ENCODE peak calls at places on chromosomes 3 and 15, in eight cellular contexts. H is nucleus accumbens; S is retinal pigment epithelial cell; X is stimulated activated CD4-positive, alpha-beta T cell treated with anti-CD3 and anti-CD28 coated beads, Interleukin-1b, Interleukin-23, amount 100 ng/mL, for 48 hours; J is kidney tubule cell; F is NCI-H2081; R is iris pigment epithelial cell; E is NCI-H1092. P is an unnamed sample.

GRCh38 chr3:132265008-132265407 is 52.2 kb upstream of the ACP3 start:
- DNase-seq in H (no peak), X (no peak), R (no peak), E (no peak), F (no peak), S (no peak), J (peak; percentile 47), P (no peak)

GRCh38 chr15:71705151-71705550 is 105.2 kb upstream of the NR2E3 start:
- DNase-seq in H (no peak), R (peak; percentile 50), E (no peak), J (peak; percentile 58), S (no peak), X (no peak), F (no peak), P (no peak)

GRCh38 chr15:72835289-72835890 is 51.8 kb upstream of the ADPGK start:
- DNase-seq in S (no peak), E (no peak), X (no peak), R (peak; percentile 17), J (no peak), H (no peak), F (no peak), P (peak; percentile 8)

GRCh38 chr15:26841941-26842340 is 24.9 kb upstream of the GABRA5 start:
- DNase-seq in J (no peak), X (no peak), H (no peak), S (no peak), F (no peak), E (no peak), R (no peak), P (no peak)

GRCh38 chr3:17605032-17605431 is 137.4 kb downstream of the TBC1D5 start:
- DNase-seq in R (peak; percentile 88), H (no peak), F (no peak), S (peak; percentile 61), X (no peak), E (no peak), J (peak; percentile 84), P (no peak)

GRCh38 chr3:142849148-142849547 is 39.7 kb downstream of the PCOLCE2 start:
- DNase-seq in R (no peak), J (peak; percentile 32), F (no peak), S (no peak), E (no peak), X (no peak), H (no peak), P (no peak)

GRCh38 chr3:149339931-149340309 is 6.5 kb upstream of the TM4SF18 start:
- DNase-seq in E (peak; percentile 51), R (peak; percentile 97), F (peak; percentile 90), H (no peak), S (peak; percentile 97), J (peak; percentile 100), X (no peak), P (no peak)

GRCh38 chr15:43881944-43882343 is 55.1 kb downstream of the WDR76 start:
- DNase-seq in J (no peak), E (no peak), H (no peak), F (no peak), S (no peak), R (peak; percentile 6), X (no peak), P (no peak)

GRCh38 chr3:155232605-155233004 is 60.9 kb downstream of the STRIT1 start:
- DNase-seq in X (no peak), J (peak; percentile 91), H (no peak), R (peak; percentile 93), S (peak; percentile 59), E (no peak), F (peak; percentile 34), P (no peak)

GRCh38 chr3:125289429-125289828 is 76.9 kb upstream of the SLC12A8 start:
- DNase-seq in H (no peak), S (no peak), R (no peak), F (no peak), X (no peak), J (no peak), E (no peak), P (no peak)

GRCh38 chr15:90265271-90266060 is at the start of gene NGRN:
- DNase-seq in R (peak; percentile 93), H (peak; percentile 88), F (peak; percentile 87), S (peak; percentile 62), J (peak; percentile 93), X (peak; percentile 91), E (peak; percentile 72), P (peak; percentile 84)